ENCODE peak calls at places on chromosome 22, in four cellular contexts. One of them, this sample, is unnamed.
A peak's percentile ranks its signal among the peaks of the same experiment; 100 is the strongest.

GRCh38 chr22:31122532-31123291 is at the start of gene INPP5J:
- DNase-seq in spleen: peak; percentile 51
- DNase-seq in IMR-90: peak; percentile 50
- DNase-seq in adrenal gland: peak; percentile 82
- DNase-seq in this sample: no peak

GRCh38 chr22:42202669-42203068 is 67.8 kb downstream of the TCF20 start:
- DNase-seq in IMR-90: peak; percentile 67
- DNase-seq in spleen: no peak
- DNase-seq in adrenal gland: peak; percentile 70
- DNase-seq in this sample: no peak

GRCh38 chr22:43205261-43205691 is 18.3 kb upstream of the TTLL12 start:
- DNase-seq in IMR-90: no peak
- DNase-seq in spleen: no peak
- DNase-seq in adrenal gland: no peak
- DNase-seq in this sample: no peak

GRCh38 chr22:38219644-38220043 is 17.9 kb downstream of the MAFF start:
- DNase-seq in spleen: no peak
- DNase-seq in adrenal gland: no peak
- DNase-seq in IMR-90: no peak
- DNase-seq in this sample: no peak

GRCh38 chr22:43883719-43884415 is 7.9 kb downstream of the PNPLA5 start:
- DNase-seq in IMR-90: no peak
- DNase-seq in spleen: peak; percentile 60
- DNase-seq in adrenal gland: no peak
- DNase-seq in this sample: no peak

GRCh38 chr22:17369553-17370035 is 334 bp downstream of the CECR2 start:
- DNase-seq in adrenal gland: no peak
- DNase-seq in spleen: peak; percentile 82
- DNase-seq in IMR-90: no peak
- DNase-seq in this sample: no peak

GRCh38 chr22:29146101-29146560 is 59.6 kb upstream of the EMID1 start:
- DNase-seq in adrenal gland: no peak
- DNase-seq in spleen: peak; percentile 67
- DNase-seq in IMR-90: no peak
- DNase-seq in this sample: no peak

GRCh38 chr22:22037740-22038139 is 55.2 kb upstream of the TOP3B start:
- DNase-seq in adrenal gland: no peak
- DNase-seq in spleen: no peak
- DNase-seq in IMR-90: peak; percentile 91
- DNase-seq in this sample: peak; percentile 68

GRCh38 chr22:30910358-30910757 is 58.2 kb downstream of the MORC2 start:
- DNase-seq in spleen: no peak
- DNase-seq in adrenal gland: no peak
- DNase-seq in IMR-90: no peak
- DNase-seq in this sample: no peak

GRCh38 chr22:46684706-46685105 is 53.3 kb downstream of the CERK start:
- DNase-seq in adrenal gland: no peak
- DNase-seq in IMR-90: no peak
- DNase-seq in spleen: no peak
- DNase-seq in this sample: no peak

GRCh38 chr22:47197735-47198500 is 435.5 kb downstream of the TBC1D22A start:
- DNase-seq in IMR-90: no peak
- DNase-seq in adrenal gland: peak; percentile 43
- DNase-seq in spleen: peak; percentile 69
- DNase-seq in this sample: no peak

GRCh38 chr22:32868928-32869327 is 67.4 kb downstream of the TIMP3 start:
- DNase-seq in IMR-90: no peak
- DNase-seq in adrenal gland: no peak
- DNase-seq in spleen: no peak
- DNase-seq in this sample: no peak

DNA sequence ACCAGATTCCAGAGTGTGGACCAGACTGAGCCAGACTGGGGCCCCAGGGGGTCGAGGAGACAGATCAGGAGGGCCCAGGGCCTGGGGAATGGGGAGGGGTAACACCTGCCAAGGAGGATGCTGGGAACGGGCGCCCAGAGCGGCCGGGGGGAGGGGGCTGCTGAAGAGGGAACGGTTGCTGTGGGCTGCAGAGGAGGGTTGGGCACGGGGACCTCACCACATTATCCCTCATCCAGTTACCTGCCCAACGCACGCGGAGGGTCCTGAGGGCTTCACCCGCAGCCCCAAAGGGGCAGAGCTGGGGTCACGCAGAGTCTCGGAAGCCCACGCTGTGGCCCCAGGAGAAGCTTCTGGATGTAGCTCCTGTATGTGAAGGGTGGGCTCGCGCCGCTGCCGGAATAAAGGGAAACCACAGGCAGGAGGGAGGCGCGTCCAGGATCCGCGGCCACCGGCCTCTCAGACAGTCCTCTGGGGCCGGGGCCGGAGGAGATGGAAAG is 927 bp upstream of the SELENOO start:
- DNase-seq in adrenal gland: no peak
- DNase-seq in IMR-90: no peak
- DNase-seq in spleen: peak; percentile 85
- DNase-seq in this sample: no peak
- TF ChIP-seq POLR2A in adrenal gland: no peak
- TF ChIP-seq POLR2A in IMR-90: no peak
- TF ChIP-seq POLR2A in spleen: no peak
- TF ChIP-seq POLR2A in this sample: peak; percentile 28

GRCh38 chr22:27873476-27873875 is 45.6 kb downstream of the PITPNB start:
- DNase-seq in spleen: no peak
- DNase-seq in adrenal gland: no peak
- DNase-seq in IMR-90: no peak
- DNase-seq in this sample: no peak

GRCh38 chr22:27874756-27875155 is 44.3 kb downstream of the PITPNB start:
- DNase-seq in IMR-90: no peak
- DNase-seq in spleen: no peak
- DNase-seq in adrenal gland: no peak
- DNase-seq in this sample: no peak

GRCh38 chr22:27872488-27872887 is 46.6 kb downstream of the PITPNB start:
- DNase-seq in IMR-90: no peak
- DNase-seq in spleen: no peak
- DNase-seq in adrenal gland: no peak
- DNase-seq in this sample: no peak

GRCh38 chr22:27875951-27876350 is 43.1 kb downstream of the PITPNB start:
- DNase-seq in IMR-90: no peak
- DNase-seq in spleen: no peak
- DNase-seq in adrenal gland: no peak
- DNase-seq in this sample: no peak

GRCh38 chr22:27874185-27874584 is 44.9 kb downstream of the PITPNB start:
- DNase-seq in IMR-90: no peak
- DNase-seq in spleen: no peak
- DNase-seq in adrenal gland: no peak
- DNase-seq in this sample: no peak
- H3K36me3 ChIP-seq in IMR-90: peaks cover 19% of the 10 kb centered on the region
- H3K36me3 ChIP-seq in spleen: peaks cover 5% of the 10 kb centered on the region
- H3K36me3 ChIP-seq in adrenal gland: no peaks in the 10 kb centered on the region
- H3K36me3 ChIP-seq in this sample: peaks cover 23% of the 10 kb centered on the region

DNA sequence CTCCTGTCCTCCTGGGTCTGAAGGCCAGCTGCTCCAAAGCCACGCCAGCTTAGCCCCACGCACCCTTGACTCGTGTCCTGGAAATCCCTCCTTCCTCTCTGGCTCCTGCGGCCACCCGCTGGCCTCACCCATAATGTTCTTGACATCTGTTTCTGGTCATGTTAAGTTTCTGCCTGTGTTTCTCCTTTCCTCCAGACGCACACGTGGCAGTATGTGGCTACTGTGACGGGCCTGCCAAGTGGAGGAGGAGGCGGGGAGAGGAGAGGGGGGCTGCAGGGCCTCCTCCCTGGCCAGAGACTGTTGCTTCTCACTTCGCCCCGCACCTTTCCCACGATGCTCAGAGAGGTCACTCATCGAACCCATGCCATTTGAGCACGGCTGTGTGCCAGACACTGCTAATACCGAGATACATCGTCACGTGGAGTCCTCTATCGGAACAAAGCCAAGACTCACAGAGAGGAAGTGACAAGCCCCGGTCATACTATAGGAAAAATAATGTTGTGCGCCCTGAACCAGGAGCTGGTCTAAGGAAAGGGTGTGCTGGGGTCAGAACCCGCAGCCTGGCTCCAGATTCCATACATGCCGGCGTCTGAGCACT is 11.5 kb downstream of the C1QTNF6 start:
- DNase-seq in spleen: peak; percentile 84
- DNase-seq in IMR-90: peak; percentile 78
- DNase-seq in adrenal gland: peak; percentile 85
- DNase-seq in this sample: peak; percentile 96
- H3K4me3 ChIP-seq in spleen: no peak overlapping the region
- H3K4me3 ChIP-seq in IMR-90: no peak overlapping the region
- H3K4me3 ChIP-seq in adrenal gland: no peak overlapping the region
- H3K4me3 ChIP-seq in this sample: no peak overlapping the region

DNA sequence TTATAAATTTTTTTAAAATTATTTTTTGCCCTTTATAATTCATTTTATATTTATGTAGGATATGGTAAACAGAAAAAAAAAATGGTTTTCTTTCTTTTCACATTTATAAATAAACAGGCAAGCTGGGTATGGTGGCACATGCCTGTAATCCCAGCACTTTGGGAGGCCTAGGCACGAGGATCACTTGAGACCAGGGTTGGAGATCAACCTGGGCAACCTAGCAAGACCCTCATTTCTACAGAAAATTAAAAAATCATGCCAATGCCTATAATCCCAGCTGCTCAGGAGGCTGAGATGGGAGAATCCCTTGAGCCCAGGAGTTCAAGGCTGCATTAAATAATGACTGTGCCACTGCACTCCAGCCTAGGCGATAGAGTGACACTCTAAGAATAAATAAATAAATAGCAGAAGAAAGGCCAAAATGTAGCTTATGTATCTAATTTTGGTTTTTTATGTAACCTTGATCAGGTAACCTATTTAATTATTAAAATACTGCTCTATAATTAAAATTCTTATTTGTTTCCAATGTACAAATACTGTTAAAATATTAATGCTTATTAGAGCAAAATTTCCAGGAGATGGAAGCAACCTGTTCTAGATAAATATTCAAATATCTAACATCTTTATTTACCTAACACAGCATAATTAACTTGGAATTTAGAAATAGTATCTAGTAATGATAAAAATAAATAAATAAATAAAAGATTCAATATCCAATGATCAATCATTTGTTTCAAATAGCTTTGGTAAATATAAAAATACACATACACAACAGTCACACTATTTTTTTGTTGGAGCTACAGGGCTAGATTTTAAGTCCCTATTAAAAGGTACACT is 21.4 kb downstream of the PI4KA start:
- DNase-seq in adrenal gland: peak; percentile 6
- DNase-seq in IMR-90: no peak
- DNase-seq in spleen: no peak
- DNase-seq in this sample: no peak
- TF ChIP-seq POLR2A in adrenal gland: no peak
- TF ChIP-seq POLR2A in IMR-90: no peak
- TF ChIP-seq POLR2A in spleen: no peak
- TF ChIP-seq POLR2A in this sample: no peak

GRCh38 chr22:40312050-40312449 is 34.2 kb upstream of the ADSL start:
- DNase-seq in spleen: no peak
- DNase-seq in IMR-90: no peak
- DNase-seq in adrenal gland: no peak
- DNase-seq in this sample: no peak

GRCh38 chr22:40310771-40311120 is 35.6 kb upstream of the ADSL start:
- DNase-seq in IMR-90: no peak
- DNase-seq in adrenal gland: no peak
- DNase-seq in spleen: no peak
- DNase-seq in this sample: no peak

GRCh38 chr22:40305625-40306024 is 40.7 kb upstream of the ADSL start:
- DNase-seq in adrenal gland: no peak
- DNase-seq in spleen: no peak
- DNase-seq in IMR-90: no peak
- DNase-seq in this sample: no peak

GRCh38 chr22:40310081-40310770 is 36.1 kb upstream of the ADSL start:
- DNase-seq in spleen: no peak
- DNase-seq in adrenal gland: no peak
- DNase-seq in IMR-90: peak; percentile 93
- DNase-seq in this sample: no peak

GRCh38 chr22:40308999-40309578 is 37.2 kb upstream of the ADSL start:
- DNase-seq in IMR-90: no peak
- DNase-seq in spleen: no peak
- DNase-seq in adrenal gland: no peak
- DNase-seq in this sample: no peak
- H3K36me3 ChIP-seq in IMR-90: peaks cover 30% of the 10 kb centered on the region
- H3K36me3 ChIP-seq in spleen: no peaks in the 10 kb centered on the region
- H3K36me3 ChIP-seq in adrenal gland: no peaks in the 10 kb centered on the region
- H3K36me3 ChIP-seq in this sample: peaks cover 23% of the 10 kb centered on the region

GRCh38 chr22:21010426-21011113 is 4.4 kb upstream of the P2RX6 start:
- DNase-seq in spleen: no peak
- DNase-seq in adrenal gland: no peak
- DNase-seq in IMR-90: no peak
- DNase-seq in this sample: no peak
- H3K4me3 ChIP-seq in spleen: no peak overlapping the region
- H3K4me3 ChIP-seq in adrenal gland: no peak overlapping the region
- H3K4me3 ChIP-seq in IMR-90: no peak overlapping the region
- H3K4me3 ChIP-seq in this sample: no peak overlapping the region

GRCh38 chr22:49053574-49053973 is 774.1 kb downstream of the BRD1 start:
- DNase-seq in IMR-90: no peak
- DNase-seq in adrenal gland: no peak
- DNase-seq in spleen: no peak
- DNase-seq in this sample: no peak
- TF ChIP-seq POLR2A in IMR-90: no peak
- TF ChIP-seq POLR2A in adrenal gland: no peak
- TF ChIP-seq POLR2A in spleen: no peak
- TF ChIP-seq POLR2A in this sample: no peak